ENCODE peak calls at places on chromosomes 12 and 14, in four cellular contexts. H is chondrocyte, S is HFFc6, F is coronary artery. U is an unnamed sample.

GRCh38 chr14:47526591-47527244 is 148.7 kb downstream of the MDGA2 start:
- DNase-seq in H (no peak), S (no peak), F (no peak), U (no peak)

GRCh38 chr12:13386269-13387039 is 189.9 kb downstream of the EMP1 start:
- DNase-seq in H (no peak), S (no peak), F (no peak), U (no peak)

GRCh38 chr14:70011098-70011497 is 131.9 kb downstream of the SMOC1 start:
- DNase-seq in H (no peak), S (no peak), F (no peak), U (no peak)

GRCh38 chr14:65482769-65483438 is 70.4 kb downstream of the FUT8 start:
- DNase-seq in H (no peak), S (no peak), F (no peak), U (no peak)

GRCh38 chr12:21666722-21667121 is 9.1 kb upstream of the LDHB start:
- DNase-seq in H (no peak), S (no peak), F (no peak), U (no peak)

GRCh38 chr12:111600296-111600562 is 1.1 kb upstream of the ATXN2 start:
- DNase-seq in H (no peak), S (no peak), F (no peak), U (no peak)

GRCh38 chr12:42588981-42589464 is 523 bp downstream of the PRICKLE1 start:
- DNase-seq in H (no peak), S (no peak), F (peak; percentile 74), U (no peak)

GRCh38 chr12:8057291-8057690 is 8.9 kb downstream of the C3AR1 start:
- DNase-seq in H (no peak), S (no peak), F (no peak), U (no peak)

GRCh38 chr12:132702640-132703039 is 8.0 kb upstream of the PGAM5 start:
- DNase-seq in H (no peak), S (no peak), F (no peak), U (no peak)

GRCh38 chr12:8658361-8658760 is 4.3 kb downstream of the MFAP5 start:
- DNase-seq in H (no peak), S (peak; percentile 68), F (no peak), U (no peak)

GRCh38 chr12:113392988-113393579 is 10.6 kb downstream of the SDS start:
- DNase-seq in H (no peak), S (peak; percentile 25), F (no peak), U (no peak)

GRCh38 chr12:50440288-50440687 is 39.6 kb downstream of the LARP4 start:
- DNase-seq in H (no peak), S (no peak), F (no peak), U (no peak)

GRCh38 chr12:7934560-7935463 is 1.2 kb downstream of the SLC2A3 start:
- DNase-seq in H (no peak), S (no peak), F (no peak), U (no peak)

GRCh38 chr12:91958816-91959215 is 186.8 kb downstream of the BTG1 start:
- DNase-seq in H (no peak), S (peak; percentile 73), F (no peak), U (no peak)

GRCh38 chr12:72011374-72011773 is 72.7 kb downstream of the TPH2 start:
- DNase-seq in H (no peak), S (peak; percentile 15), F (no peak), U (no peak)

GRCh38 chr14:104774453-104775072 is 21.0 kb downstream of the AKT1 start:
- DNase-seq in H (no peak), S (no peak), F (no peak), U (no peak)

DNA sequence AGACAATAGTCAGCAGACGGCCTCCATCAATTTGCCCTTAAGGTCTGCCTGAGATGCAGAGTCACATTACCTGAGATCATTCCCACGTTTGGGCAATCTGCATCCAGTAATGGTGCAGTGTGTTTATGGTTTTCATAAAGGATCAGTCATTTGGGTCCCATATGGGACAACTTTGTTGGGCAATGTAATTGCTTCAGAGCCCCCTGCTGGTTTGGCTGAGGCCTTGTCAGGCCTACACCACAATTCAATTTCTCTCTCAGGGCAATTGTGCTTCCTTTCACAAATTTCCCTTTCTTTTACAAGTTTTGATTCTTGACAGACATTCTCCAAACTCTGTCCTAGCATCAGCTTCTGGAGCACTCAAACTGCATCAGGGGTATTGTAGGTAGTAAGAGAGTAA is 191.2 kb upstream of the SSTR1 start:
- DNase-seq in H (no peak), S (no peak), F (no peak), U (no peak)
- TF ChIP-seq CTCF in H (peak; percentile 21), S (peak; percentile 71), F (no peak), U (no peak)

GRCh38 chr14:76422662-76423061 is 46.7 kb downstream of the ESRRB start:
- DNase-seq in H (no peak), S (no peak), F (no peak), U (no peak)

GRCh38 chr14:76421662-76422061 is 45.7 kb downstream of the ESRRB start:
- DNase-seq in H (no peak), S (no peak), F (no peak), U (no peak)

GRCh38 chr14:76426161-76426696 is 50.3 kb downstream of the ESRRB start:
- DNase-seq in H (no peak), S (no peak), F (no peak), U (no peak)

GRCh38 chr14:76423534-76423933 is 47.6 kb downstream of the ESRRB start:
- DNase-seq in H (no peak), S (no peak), F (no peak), U (no peak)

DNA sequence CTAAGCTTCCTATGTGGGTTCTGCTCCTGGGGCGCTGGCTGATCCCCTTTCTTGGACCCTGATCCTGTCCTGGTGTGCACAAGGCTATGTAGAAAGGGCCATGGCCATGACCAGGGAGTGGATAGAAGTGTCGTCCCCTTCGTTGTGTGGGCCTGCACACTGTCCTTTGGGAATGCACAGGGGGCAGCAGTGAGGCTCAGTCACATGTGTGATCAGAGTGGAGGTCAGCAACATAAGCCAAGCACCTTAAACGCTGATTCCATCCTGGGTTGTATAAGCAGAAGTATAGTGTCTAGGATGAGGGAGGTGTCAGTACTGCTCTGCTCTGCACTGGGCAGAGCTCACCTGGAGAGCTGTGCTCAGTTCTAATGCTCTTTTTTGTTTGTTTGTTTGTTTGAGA is 48.4 kb downstream of the ESRRB start:
- DNase-seq in H (no peak), S (no peak), F (no peak), U (no peak)
- TF ChIP-seq CTCF in H (no peak), S (no peak), F (no peak), U (no peak)

DNA sequence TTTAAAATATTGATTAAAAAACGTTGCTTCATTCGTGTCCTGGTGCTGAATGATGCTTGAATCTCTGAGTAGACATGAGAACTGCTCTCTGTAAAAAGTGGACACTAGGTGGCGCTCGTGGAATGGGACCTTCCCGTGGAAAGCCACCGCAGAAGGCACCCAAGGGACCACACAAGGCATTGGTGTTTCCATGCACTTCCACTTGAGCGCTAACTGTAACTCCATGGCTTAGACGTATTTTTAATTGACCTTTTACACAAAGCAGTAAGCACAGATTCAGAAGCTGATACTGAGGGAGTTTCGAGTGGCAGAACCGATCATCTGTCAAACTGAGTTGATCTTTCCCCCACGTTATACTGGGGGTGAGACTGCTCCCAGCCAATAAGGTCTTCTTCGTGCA is 135.3 kb downstream of the PRKCH start:
- DNase-seq in H (no peak), S (peak; percentile 48), F (no peak), U (peak; percentile 90)
- TF ChIP-seq CTCF in H (peak; percentile 95), S (peak; percentile 98), F (peak; percentile 76), U (peak; percentile 93)

DNA sequence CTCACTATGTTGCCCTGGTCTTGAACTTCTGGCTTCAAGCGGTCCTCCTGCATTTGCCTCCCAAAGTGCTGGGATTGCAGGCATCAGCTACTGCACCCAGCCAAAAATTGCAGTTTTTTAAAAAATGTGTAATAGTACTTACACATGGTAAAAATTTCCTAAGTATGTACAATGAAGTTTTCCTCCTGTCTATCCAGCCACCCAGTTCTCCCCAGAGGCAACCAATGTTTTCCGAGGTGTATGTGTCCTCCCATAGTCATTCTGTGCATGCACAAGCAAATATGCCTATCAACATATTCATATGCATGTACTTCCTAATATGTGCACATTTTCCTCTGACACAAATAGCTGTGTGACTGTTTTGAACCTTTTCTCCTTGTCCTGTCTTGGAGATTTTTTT is 195.0 kb downstream of the SLC5A8 start:
- DNase-seq in H (no peak), S (no peak), F (no peak), U (no peak)
- TF ChIP-seq CTCF in H (no peak), S (no peak), F (no peak), U (no peak)

GRCh38 chr12:45547822-45548221 is 181.7 kb upstream of the ARID2 start:
- DNase-seq in H (no peak), S (peak; percentile 4), F (no peak), U (no peak)
- TF ChIP-seq CTCF in H (peak; percentile 40), S (peak; percentile 40), F (no peak), U (no peak)

GRCh38 chr14:75280831-75281690 is 2.4 kb downstream of the FOS start:
- DNase-seq in H (no peak), S (no peak), F (no peak), U (no peak)
- TF ChIP-seq CTCF in H (no peak), S (no peak), F (no peak), U (no peak)